ENCODE peak calls at places on chromosomes 6 and 20, in ten cellular contexts. U, L, Y, C, M, P, A, N, E and J are unnamed samples.

GRCh38 chr6:52509281-52510212 is 67.3 kb downstream of the TRAM2 start:
- DNase-seq in U (no peak), L (no peak), Y (no peak), C (no peak), M (no peak), P (no peak), A (no peak), N (no peak), E (no peak), J (no peak)

GRCh38 chr6:43966806-43967575 is 160.3 kb downstream of the MRPL14 start:
- DNase-seq in U (no peak), L (no peak), Y (no peak), C (no peak), M (no peak), P (no peak), A (no peak), N (no peak), E (no peak), J (no peak)

GRCh38 chr20:63320616-63321147 is 27.7 kb downstream of the COL20A1 start:
- DNase-seq in U (no peak), L (no peak), Y (no peak), C (no peak), M (no peak), P (no peak), A (no peak), N (no peak), E (no peak), J (no peak)

GRCh38 chr6:89117285-89118108 is at the start of gene SRSF12:
- DNase-seq in U (peak; percentile 90), L (peak; percentile 41), Y (peak; percentile 14), C (no peak), M (no peak), P (peak; percentile 47), A (peak; percentile 43), N (peak; percentile 51), E (peak; percentile 26), J (no peak)

GRCh38 chr20:22180244-22180643 is 404.1 kb downstream of the FOXA2 start:
- DNase-seq in U (no peak), L (no peak), Y (no peak), C (no peak), M (no peak), P (no peak), A (no peak), N (no peak), E (no peak), J (no peak)

GRCh38 chr6:127971945-127972391 is 71.1 kb upstream of the THEMIS start:
- DNase-seq in U (no peak), L (no peak), Y (no peak), C (peak; percentile 69), M (peak; percentile 18), P (peak; percentile 45), A (no peak), N (no peak), E (peak; percentile 71), J (no peak)

GRCh38 chr20:62641749-62642665 is at the start of gene SLCO4A1:
- DNase-seq in U (peak; percentile 95), L (peak; percentile 83), Y (peak; percentile 49), C (peak; percentile 89), M (peak; percentile 40), P (peak; percentile 96), A (peak; percentile 90), N (peak; percentile 66), E (peak; percentile 23), J (no peak)

GRCh38 chr6:132715204-132715603 is 1.3 kb upstream of the VNN1 start:
- DNase-seq in U (no peak), L (no peak), Y (peak; percentile 37), C (no peak), M (peak; percentile 32), P (peak; percentile 67), A (no peak), N (peak; percentile 50), E (peak; percentile 52), J (no peak)

GRCh38 chr6:143125896-143126573 is 65.3 kb downstream of the AIG1 start:
- DNase-seq in U (no peak), L (no peak), Y (no peak), C (no peak), M (no peak), P (no peak), A (no peak), N (no peak), E (no peak), J (no peak)

GRCh38 chr6:90124904-90125510 is 171.6 kb downstream of the BACH2 start:
- DNase-seq in U (no peak), L (no peak), Y (no peak), C (no peak), M (no peak), P (no peak), A (no peak), N (no peak), E (no peak), J (no peak)

GRCh38 chr6:106125925-106126435 is 39.8 kb downstream of the PRDM1 start:
- DNase-seq in U (no peak), L (no peak), Y (no peak), C (no peak), M (no peak), P (no peak), A (no peak), N (no peak), E (no peak), J (no peak)

GRCh38 chr20:25532015-25532751 is 53.1 kb downstream of the NINL start:
- DNase-seq in U (no peak), L (no peak), Y (no peak), C (no peak), M (no peak), P (no peak), A (no peak), N (no peak), E (peak; percentile 19), J (no peak)

GRCh38 chr20:14957416-14957815 is 620.0 kb upstream of the FLRT3 start:
- DNase-seq in U (no peak), L (no peak), Y (no peak), C (no peak), M (no peak), P (no peak), A (no peak), N (no peak), E (no peak), J (no peak)

GRCh38 chr6:25332671-25333071 is 53.5 kb downstream of the CARMIL1 start:
- DNase-seq in U (no peak), L (no peak), Y (no peak), C (no peak), M (no peak), P (no peak), A (no peak), N (no peak), E (no peak), J (no peak)

GRCh38 chr6:139510040-139510815 is 135.8 kb upstream of the CITED2 start:
- DNase-seq in U (no peak), L (no peak), Y (no peak), C (no peak), M (no peak), P (no peak), A (no peak), N (no peak), E (peak; percentile 28), J (no peak)